ENCODE peak calls at places on chromosomes 4 and X, in ten cellular contexts. D is immature natural killer cell; X is NCI-H1930; J is foreskin keratinocyte; Z is activated CD8-positive, alpha-beta T cell treated with anti-CD3 and anti-CD28 coated beads, Interleukin-2, amount 10 ng/mL, durations not matched to agents 7 days and 5 days; N is RWPE1; Q is posterior cingulate gyrus; R is Daoy; B is left colon; Y is activated T-cell treated with anti-CD3 and anti-CD28 coated beads, Interleukin-2, amount 50 U/mL, for 72 hours. T is an unnamed sample.

GRCh38 chrX:53711446-53711845 is 24.9 kb upstream of the HUWE1 start:
- DNase-seq in D (no peak), X (no peak), J (peak; percentile 78), Z (no peak), N (peak; percentile 19), Q (no peak), R (no peak), B (no peak), Y (no peak), T (no peak)

GRCh38 chr4:7960017-7960789 is 20.5 kb upstream of the AFAP1 start:
- DNase-seq in D (no peak), X (no peak), J (no peak), Z (no peak), N (peak; percentile 52), Q (no peak), R (peak; percentile 78), B (no peak), Y (peak; percentile 53), T (no peak)

GRCh38 chrX:44306336-44306735 is 37.1 kb downstream of the EFHC2 start:
- DNase-seq in D (no peak), X (no peak), J (peak; percentile 67), Z (no peak), N (peak; percentile 54), Q (no peak), R (peak; percentile 64), B (peak; percentile 19), Y (no peak), T (no peak)

GRCh38 chr4:121050251-121050650 is 22.1 kb downstream of the NDNF start:
- DNase-seq in D (no peak), X (no peak), J (no peak), Z (no peak), N (no peak), Q (no peak), R (no peak), B (no peak), Y (no peak), T (no peak)

GRCh38 chr4:125594203-125594602 is 279.4 kb downstream of the FAT4 start:
- DNase-seq in D (no peak), X (no peak), J (no peak), Z (no peak), N (no peak), Q (no peak), R (no peak), B (no peak), Y (no peak), T (no peak)

GRCh38 chr4:164731827-164732474 is 22.0 kb upstream of the SMIM31 start:
- DNase-seq in D (peak; percentile 53), X (peak; percentile 20), J (peak; percentile 32), Z (peak; percentile 60), N (peak; percentile 69), Q (peak; percentile 92), R (peak; percentile 29), B (peak; percentile 23), Y (peak; percentile 34), T (peak; percentile 37)

GRCh38 chr4:7752649-7753048 is 187.0 kb downstream of the AFAP1 start:
- DNase-seq in D (no peak), X (no peak), J (no peak), Z (no peak), N (no peak), Q (no peak), R (peak; percentile 39), B (no peak), Y (no peak), T (no peak)

GRCh38 chr4:145130788-145131398 is 32.8 kb downstream of the ABCE1 start:
- DNase-seq in D (no peak), X (no peak), J (peak; percentile 52), Z (no peak), N (peak; percentile 6), Q (no peak), R (peak; percentile 0), B (no peak), Y (no peak), T (no peak)

GRCh38 chr4:3729188-3729884 is 36.8 kb upstream of the ADRA2C start:
- DNase-seq in D (no peak), X (no peak), J (no peak), Z (no peak), N (no peak), Q (no peak), R (peak; percentile 37), B (no peak), Y (no peak), T (no peak)

GRCh38 chrX:54089191-54089590 is 44.9 kb upstream of the PHF8 start:
- DNase-seq in D (no peak), X (no peak), J (no peak), Z (no peak), N (no peak), Q (no peak), R (no peak), B (no peak), Y (no peak), T (no peak)

GRCh38 chr4:72779256-72779655 is 210.2 kb upstream of the ADAMTS3 start:
- DNase-seq in D (no peak), X (no peak), J (no peak), Z (no peak), N (no peak), Q (no peak), R (no peak), B (no peak), Y (no peak), T (no peak)

GRCh38 chr4:1351854-1352633 is 5.0 kb downstream of the UVSSA start:
- DNase-seq in D (peak; percentile 83), X (peak; percentile 74), J (peak; percentile 42), Z (peak; percentile 93), N (peak; percentile 42), Q (peak; percentile 97), R (peak; percentile 81), B (peak; percentile 95), Y (peak; percentile 92), T (peak; percentile 88)

GRCh38 chr4:27318740-27319139 is 458.1 kb downstream of the STIM2 start:
- DNase-seq in D (no peak), X (no peak), J (peak; percentile 37), Z (peak; percentile 23), N (peak; percentile 14), Q (no peak), R (no peak), B (peak; percentile 63), Y (peak; percentile 3), T (no peak)

GRCh38 chr4:151029537-151029936 is 14.5 kb upstream of the LRBA start:
- DNase-seq in D (no peak), X (no peak), J (no peak), Z (no peak), N (no peak), Q (no peak), R (no peak), B (no peak), Y (peak; percentile 55), T (no peak)